ENCODE peak calls at places on chromosome 17, in four cellular contexts. R, C, U and A are unnamed samples.

GRCh38 chr17:79473836-79474204 is 137.0 kb downstream of the RBFOX3 start:
- DNase-seq in C (no peak), U (no peak), R (no peak), A (no peak)

GRCh38 chr17:76872221-76872873 is 4.1 kb downstream of the MGAT5B start:
- DNase-seq in R (no peak), U (no peak), C (peak), A (no peak)

GRCh38 chr17:48526986-48527741 is 3.6 kb downstream of the HOXB1 start:
- DNase-seq in C (no peak), R (no peak), U (no peak), A (no peak)

GRCh38 chr17:7029659-7030058 is 6.2 kb upstream of the SLC16A13 start:
- DNase-seq in R (no peak), U (no peak), C (no peak), A (no peak)

GRCh38 chr17:49390548-49391324 is 23.9 kb downstream of the PHB1 start:
- DNase-seq in C (no peak), R (no peak), U (no peak), A (no peak)

GRCh38 chr17:76384222-76384986 is at the start of gene SPHK1:
- DNase-seq in C (peak), U (peak), R (no peak), A (no peak)

GRCh38 chr17:8222630-8223355 is 12.4 kb upstream of the AURKB start:
- DNase-seq in U (peak), C (peak), R (peak), A (peak)

GRCh38 chr17:77958716-77959215 is 263 bp downstream of the TNRC6C start:
- DNase-seq in C (peak), U (no peak), R (no peak), A (no peak)